ENCODE peak calls at places on chromosomes 7 and 10, in ten cellular contexts. One of them, this sample, is unnamed. For H3K4me1, the result is how much of the 10 kb centered on the place peaks cover.

GRCh38 chr10:116444527-116445142 is 17.0 kb downstream of the PNLIPRP3 start:
- DNase-seq in upper lobe of left lung: no peak
- DNase-seq in BE2C: peak
- DNase-seq in uterus: no peak
- DNase-seq in OCI-LY7: peak
- DNase-seq in PC-9: no peak
- DNase-seq in spleen: no peak
- DNase-seq in psoas muscle: no peak
- DNase-seq in MM.1S: peak
- DNase-seq in testis: peak
- DNase-seq in this sample: no peak

GRCh38 chr7:51965454-51965853 is 648.8 kb upstream of the COBL start:
- DNase-seq in OCI-LY7: no peak
- DNase-seq in MM.1S: no peak
- DNase-seq in uterus: no peak
- DNase-seq in spleen: no peak
- DNase-seq in testis: no peak
- DNase-seq in psoas muscle: no peak
- DNase-seq in upper lobe of left lung: no peak
- DNase-seq in PC-9: no peak
- DNase-seq in BE2C: no peak
- DNase-seq in this sample: no peak

GRCh38 chr7:137591444-137591843 is 247.9 kb upstream of the PTN start:
- DNase-seq in BE2C: no peak
- DNase-seq in spleen: no peak
- DNase-seq in uterus: no peak
- DNase-seq in PC-9: no peak
- DNase-seq in MM.1S: peak
- DNase-seq in testis: no peak
- DNase-seq in psoas muscle: no peak
- DNase-seq in OCI-LY7: no peak
- DNase-seq in upper lobe of left lung: no peak
- DNase-seq in this sample: no peak

GRCh38 chr10:78765726-78766335 is 302.9 kb upstream of the ZMIZ1 start:
- DNase-seq in OCI-LY7: no peak
- DNase-seq in upper lobe of left lung: peak
- DNase-seq in uterus: no peak
- DNase-seq in psoas muscle: no peak
- DNase-seq in MM.1S: no peak
- DNase-seq in spleen: peak
- DNase-seq in testis: no peak
- DNase-seq in PC-9: no peak
- DNase-seq in BE2C: peak
- DNase-seq in this sample: peak

GRCh38 chr7:130959743-130960207 is 225.8 kb upstream of the KLF14 start:
- DNase-seq in uterus: no peak
- DNase-seq in psoas muscle: no peak
- DNase-seq in upper lobe of left lung: no peak
- DNase-seq in MM.1S: no peak
- DNase-seq in testis: no peak
- DNase-seq in OCI-LY7: peak
- DNase-seq in spleen: no peak
- DNase-seq in BE2C: no peak
- DNase-seq in PC-9: no peak
- DNase-seq in this sample: no peak

GRCh38 chr10:79490400-79491081 is 21.8 kb upstream of the EIF5AL1 start:
- DNase-seq in testis: no peak
- DNase-seq in BE2C: no peak
- DNase-seq in psoas muscle: peak
- DNase-seq in MM.1S: no peak
- DNase-seq in OCI-LY7: no peak
- DNase-seq in uterus: peak
- DNase-seq in upper lobe of left lung: no peak
- DNase-seq in PC-9: no peak
- DNase-seq in spleen: no peak
- DNase-seq in this sample: no peak

GRCh38 chr7:129990403-129991192 is 37.8 kb upstream of the UBE2H start:
- DNase-seq in upper lobe of left lung: no peak
- DNase-seq in PC-9: no peak
- DNase-seq in spleen: peak
- DNase-seq in uterus: no peak
- DNase-seq in testis: no peak
- DNase-seq in BE2C: no peak
- DNase-seq in MM.1S: no peak
- DNase-seq in OCI-LY7: no peak
- DNase-seq in psoas muscle: no peak
- DNase-seq in this sample: no peak

GRCh38 chr7:140003913-140004382 is 58.8 kb downstream of the PARP12 start:
- DNase-seq in spleen: peak
- DNase-seq in upper lobe of left lung: no peak
- DNase-seq in MM.1S: peak
- DNase-seq in psoas muscle: no peak
- DNase-seq in BE2C: peak
- DNase-seq in testis: peak
- DNase-seq in OCI-LY7: peak
- DNase-seq in PC-9: no peak
- DNase-seq in uterus: no peak
- DNase-seq in this sample: peak

GRCh38 chr10:28410420-28411135 is 107.7 kb upstream of the MPP7 start:
- DNase-seq in testis: no peak
- DNase-seq in upper lobe of left lung: no peak
- DNase-seq in uterus: no peak
- DNase-seq in MM.1S: no peak
- DNase-seq in spleen: no peak
- DNase-seq in psoas muscle: no peak
- DNase-seq in OCI-LY7: no peak
- DNase-seq in BE2C: no peak
- DNase-seq in PC-9: no peak
- DNase-seq in this sample: no peak

GRCh38 chr7:75532639-75533038 is 40.5 kb downstream of the SPDYE5 start:
- DNase-seq in OCI-LY7: no peak
- DNase-seq in upper lobe of left lung: no peak
- DNase-seq in BE2C: no peak
- DNase-seq in PC-9: no peak
- DNase-seq in MM.1S: no peak
- DNase-seq in spleen: no peak
- DNase-seq in testis: no peak
- DNase-seq in uterus: no peak
- DNase-seq in psoas muscle: no peak
- DNase-seq in this sample: no peak

GRCh38 chr10:104264783-104265182 is 4.2 kb upstream of the GSTO2 start:
- DNase-seq in PC-9: no peak
- DNase-seq in OCI-LY7: no peak
- DNase-seq in testis: no peak
- DNase-seq in BE2C: no peak
- DNase-seq in MM.1S: no peak
- DNase-seq in psoas muscle: no peak
- DNase-seq in uterus: no peak
- DNase-seq in upper lobe of left lung: no peak
- DNase-seq in spleen: no peak
- DNase-seq in this sample: no peak
- H3K4me1 ChIP-seq in PC-9: under half
- H3K4me1 ChIP-seq in OCI-LY7: under half
- H3K4me1 ChIP-seq in testis: under half
- H3K4me1 ChIP-seq in BE2C: under half
- H3K4me1 ChIP-seq in MM.1S: under half
- H3K4me1 ChIP-seq in psoas muscle: under half
- H3K4me1 ChIP-seq in uterus: under half
- H3K4me1 ChIP-seq in upper lobe of left lung: under half
- H3K4me1 ChIP-seq in spleen: half or more
- H3K4me1 ChIP-seq in this sample: under half

DNA sequence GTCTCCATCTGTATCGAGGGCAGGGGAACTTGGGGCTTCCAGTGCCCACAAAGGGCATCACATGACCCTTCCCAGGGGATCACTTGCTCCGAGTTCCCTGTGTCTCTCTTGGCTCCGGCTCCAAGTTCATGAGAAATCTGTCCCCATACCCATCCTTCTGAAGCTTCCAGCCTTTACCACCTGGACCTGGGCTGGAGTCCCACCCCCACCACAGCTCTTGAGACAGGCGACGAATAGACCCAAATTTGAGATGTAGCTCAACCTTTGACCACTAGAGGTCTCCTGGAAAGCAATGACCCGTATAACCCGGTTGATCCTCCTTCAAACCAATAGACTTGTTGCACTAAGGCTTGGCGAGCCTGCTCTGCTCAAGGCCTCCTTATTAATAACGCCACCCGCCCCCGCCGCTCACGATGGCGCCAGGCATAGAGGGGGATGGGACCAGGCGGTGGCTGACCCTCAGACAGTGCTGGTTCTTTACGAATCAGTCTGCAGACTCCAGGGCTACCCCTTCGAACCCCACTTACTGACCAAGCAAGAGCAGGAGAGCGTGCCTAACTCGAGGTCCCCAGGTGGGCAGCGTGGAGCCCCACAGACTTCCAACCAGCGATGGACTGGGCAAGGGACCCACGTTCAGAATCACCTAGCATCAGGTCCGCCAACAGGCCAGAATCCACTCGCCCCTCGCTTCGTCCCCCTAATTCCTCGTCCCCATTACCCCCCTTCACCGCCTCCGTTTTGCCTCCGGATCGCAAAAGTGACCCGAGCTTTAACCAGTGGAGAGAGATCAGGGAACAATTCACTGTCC is 4.4 kb upstream of the ARID5B start:
- DNase-seq in OCI-LY7: peak
- DNase-seq in MM.1S: peak
- DNase-seq in psoas muscle: peak
- DNase-seq in testis: peak
- DNase-seq in PC-9: no peak
- DNase-seq in uterus: peak
- DNase-seq in upper lobe of left lung: peak
- DNase-seq in spleen: peak
- DNase-seq in BE2C: peak
- DNase-seq in this sample: peak
- H3K4me3 ChIP-seq in OCI-LY7: peak
- H3K4me3 ChIP-seq in MM.1S: peak
- H3K4me3 ChIP-seq in psoas muscle: peak
- H3K4me3 ChIP-seq in testis: peak
- H3K4me3 ChIP-seq in PC-9: no peak
- H3K4me3 ChIP-seq in uterus: peak
- H3K4me3 ChIP-seq in upper lobe of left lung: peak
- H3K4me3 ChIP-seq in spleen: peak
- H3K4me3 ChIP-seq in BE2C: peak
- H3K4me3 ChIP-seq in this sample: peak

GRCh38 chr7:77415474-77415821 is 701 bp downstream of the GSAP start:
- DNase-seq in upper lobe of left lung: peak
- DNase-seq in BE2C: no peak
- DNase-seq in spleen: peak
- DNase-seq in MM.1S: no peak
- DNase-seq in psoas muscle: no peak
- DNase-seq in OCI-LY7: no peak
- DNase-seq in uterus: no peak
- DNase-seq in testis: peak
- DNase-seq in PC-9: no peak
- DNase-seq in this sample: peak

GRCh38 chr7:77417801-77418200 is 1.7 kb upstream of the GSAP start:
- DNase-seq in PC-9: no peak
- DNase-seq in uterus: no peak
- DNase-seq in testis: no peak
- DNase-seq in BE2C: no peak
- DNase-seq in upper lobe of left lung: no peak
- DNase-seq in psoas muscle: no peak
- DNase-seq in OCI-LY7: no peak
- DNase-seq in spleen: no peak
- DNase-seq in MM.1S: no peak
- DNase-seq in this sample: no peak

GRCh38 chr7:77416621-77417371 is 647 bp upstream of the GSAP start:
- DNase-seq in BE2C: no peak
- DNase-seq in uterus: no peak
- DNase-seq in psoas muscle: no peak
- DNase-seq in spleen: no peak
- DNase-seq in OCI-LY7: no peak
- DNase-seq in MM.1S: peak
- DNase-seq in PC-9: no peak
- DNase-seq in upper lobe of left lung: peak
- DNase-seq in testis: no peak
- DNase-seq in this sample: no peak

GRCh38 chr7:77413861-77414424 is 2.2 kb downstream of the GSAP start:
- DNase-seq in upper lobe of left lung: no peak
- DNase-seq in BE2C: no peak
- DNase-seq in uterus: no peak
- DNase-seq in OCI-LY7: no peak
- DNase-seq in PC-9: no peak
- DNase-seq in spleen: no peak
- DNase-seq in MM.1S: no peak
- DNase-seq in psoas muscle: no peak
- DNase-seq in testis: no peak
- DNase-seq in this sample: no peak

GRCh38 chr7:77415822-77416620 is at the start of gene GSAP:
- DNase-seq in PC-9: no peak
- DNase-seq in testis: peak
- DNase-seq in BE2C: peak
- DNase-seq in upper lobe of left lung: peak
- DNase-seq in MM.1S: peak
- DNase-seq in OCI-LY7: no peak
- DNase-seq in psoas muscle: peak
- DNase-seq in uterus: peak
- DNase-seq in spleen: peak
- DNase-seq in this sample: peak
- TF ChIP-seq CTCF in PC-9: no peak
- TF ChIP-seq CTCF in testis: no peak
- TF ChIP-seq CTCF in BE2C: no peak
- TF ChIP-seq CTCF in upper lobe of left lung: peak
- TF ChIP-seq CTCF in MM.1S: no peak
- TF ChIP-seq CTCF in OCI-LY7: no peak
- TF ChIP-seq CTCF in psoas muscle: no peak
- TF ChIP-seq CTCF in uterus: no peak
- TF ChIP-seq CTCF in spleen: no peak
- TF ChIP-seq CTCF in this sample: no peak

DNA sequence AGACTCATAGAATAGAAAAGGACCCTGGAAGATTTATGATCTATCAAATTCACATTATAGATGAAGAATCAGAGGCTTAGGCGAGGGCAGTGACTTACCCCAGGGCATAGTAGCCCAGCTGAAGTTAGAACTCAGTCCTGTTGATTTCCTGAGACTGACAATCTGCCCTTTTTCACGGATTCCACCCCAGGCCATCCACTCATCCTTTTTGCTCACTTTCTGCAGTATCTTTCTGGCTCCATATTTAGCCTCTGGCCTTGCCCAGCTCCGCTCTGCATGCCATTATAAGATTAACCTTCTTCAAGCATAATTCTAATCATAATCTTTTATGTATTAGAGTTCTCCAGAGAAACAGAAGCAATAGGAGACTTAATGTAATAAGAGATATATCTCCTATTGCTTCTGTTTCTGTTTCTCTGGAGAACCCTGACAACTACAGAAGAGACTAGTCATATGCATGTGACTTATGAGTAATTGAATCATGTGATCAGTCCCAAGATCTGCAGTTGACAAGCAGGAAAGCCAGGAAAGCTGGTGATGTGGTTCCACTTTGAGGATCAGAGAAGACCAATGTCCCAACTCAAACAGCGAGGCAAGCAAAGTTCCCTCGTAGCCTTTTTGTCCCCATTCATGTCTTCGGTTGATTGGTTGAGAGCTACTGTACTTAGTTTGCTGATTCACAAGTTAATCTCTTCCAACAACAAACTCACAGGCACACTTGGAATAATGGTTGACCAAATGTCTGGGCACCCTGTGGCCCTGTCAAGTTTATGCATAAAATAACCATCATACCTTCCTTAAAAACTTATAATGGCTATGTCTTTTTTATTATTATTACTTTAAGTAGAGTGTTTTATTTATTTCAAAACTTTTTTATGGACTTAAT is 412.1 kb downstream of the SUGCT start:
- DNase-seq in MM.1S: no peak
- DNase-seq in testis: no peak
- DNase-seq in OCI-LY7: no peak
- DNase-seq in uterus: no peak
- DNase-seq in spleen: no peak
- DNase-seq in PC-9: no peak
- DNase-seq in upper lobe of left lung: no peak
- DNase-seq in BE2C: peak
- DNase-seq in psoas muscle: no peak
- DNase-seq in this sample: no peak
- H3K4me1 ChIP-seq in MM.1S: under half
- H3K4me1 ChIP-seq in testis: under half
- H3K4me1 ChIP-seq in OCI-LY7: under half
- H3K4me1 ChIP-seq in uterus: under half
- H3K4me1 ChIP-seq in spleen: under half
- H3K4me1 ChIP-seq in PC-9: under half
- H3K4me1 ChIP-seq in upper lobe of left lung: under half
- H3K4me1 ChIP-seq in BE2C: half or more
- H3K4me1 ChIP-seq in psoas muscle: under half
- H3K4me1 ChIP-seq in this sample: under half